ENCODE peak calls at places on chromosomes 1 and 21, in six cellular contexts. E is dorsolateral prefrontal cortex, K is colonic mucosa, B is fibroblast of lung, U is OCI-LY7, Y is SK-N-SH. N is an unnamed sample.
A peak's percentile ranks its signal among the peaks of the same experiment; 100 is the strongest.

GRCh38 chr1:20261095-20261494 is 29.6 kb upstream of the VWA5B1 start:
- DNase-seq in E (no peak), K (no peak), B (no peak), U (no peak), Y (no peak), N (no peak)

GRCh38 chr1:117828206-117828605 is 101.2 kb downstream of the GDAP2 start:
- DNase-seq in E (no peak), K (peak; percentile 29), B (peak; percentile 91), U (no peak), Y (peak; percentile 38), N (peak; percentile 32)

GRCh38 chr1:39507230-39507928 is 15.9 kb downstream of the BMP8A start:
- DNase-seq in E (no peak), K (no peak), B (no peak), U (peak; percentile 23), Y (peak; percentile 58), N (peak; percentile 50)

GRCh38 chr1:159014851-159015250 is 5.1 kb downstream of the IFI16 start:
- DNase-seq in E (no peak), K (no peak), B (no peak), U (no peak), Y (no peak), N (no peak)

GRCh38 chr1:94142022-94142421 is 21.1 kb upstream of the ABCA4 start:
- DNase-seq in E (no peak), K (no peak), B (no peak), U (no peak), Y (no peak), N (no peak)

GRCh38 chr21:43936186-43936967 is 71.4 kb downstream of the AGPAT3 start:
- DNase-seq in E (no peak), K (no peak), B (no peak), U (no peak), Y (no peak), N (peak; percentile 32)

GRCh38 chr1:21261551-21262281 is 28.5 kb downstream of the ECE1 start:
- DNase-seq in E (peak; percentile 48), K (peak; percentile 47), B (peak; percentile 97), U (no peak), Y (peak; percentile 42), N (peak; percentile 53)

GRCh38 chr1:245195398-245195797 is 40.6 kb downstream of the KIF26B start:
- DNase-seq in E (no peak), K (no peak), B (no peak), U (no peak), Y (no peak), N (no peak)

GRCh38 chr1:243559575-243560172 is 290.4 kb downstream of the AKT3 start:
- DNase-seq in E (no peak), K (no peak), B (peak; percentile 29), U (no peak), Y (no peak), N (no peak)

GRCh38 chr1:54017979-54018378 is at the start of gene LDLRAD1:
- DNase-seq in E (no peak), K (peak; percentile 38), B (no peak), U (no peak), Y (no peak), N (no peak)

GRCh38 chr1:64692911-64693310 is 52.0 kb upstream of the RAVER2 start:
- DNase-seq in E (no peak), K (no peak), B (no peak), U (no peak), Y (no peak), N (no peak)

DNA sequence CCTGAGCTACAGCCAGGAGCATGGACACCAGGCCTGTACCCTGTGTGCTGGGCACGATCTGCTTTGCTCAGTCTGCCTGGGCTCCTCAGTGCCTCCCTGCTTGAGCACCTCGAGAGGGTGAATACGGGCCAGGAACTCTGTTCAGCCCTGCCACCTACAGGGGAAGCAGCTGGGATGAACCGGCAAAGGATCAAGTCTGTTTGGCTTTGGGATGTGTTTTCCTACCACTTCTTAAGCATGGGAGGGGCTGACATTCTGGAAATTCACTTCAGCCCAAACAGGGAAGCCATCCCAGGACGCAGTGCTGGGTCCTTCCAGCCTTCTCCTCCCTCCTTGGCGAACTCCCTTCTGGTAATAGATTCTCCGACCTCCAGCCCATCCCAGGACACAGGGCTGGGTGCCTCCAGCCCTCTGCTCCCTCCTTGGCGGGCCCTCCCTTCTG is 55.8 kb upstream of the SELENON start:
- DNase-seq in E (peak; percentile 58), K (peak; percentile 65), B (peak; percentile 68), U (no peak), Y (peak; percentile 69), N (peak; percentile 94)
- H3K27ac ChIP-seq in E (peak overlapping the region; percentile 53), K (peak overlapping the region; percentile 46), B (peak overlapping the region; percentile 34), U (no peak overlapping the region), Y (no peak overlapping the region), N (peak overlapping the region; percentile 99)

GRCh38 chr21:34545079-34545884 is 33.3 kb upstream of the KCNE1 start:
- DNase-seq in E (peak; percentile 57), K (peak; percentile 49), B (peak; percentile 89), U (peak; percentile 74), Y (no peak), N (no peak)
- TF ChIP-seq CTCF in E (no peak), K (no peak), B (no peak), U (no peak), Y (no peak), N (no peak)

DNA sequence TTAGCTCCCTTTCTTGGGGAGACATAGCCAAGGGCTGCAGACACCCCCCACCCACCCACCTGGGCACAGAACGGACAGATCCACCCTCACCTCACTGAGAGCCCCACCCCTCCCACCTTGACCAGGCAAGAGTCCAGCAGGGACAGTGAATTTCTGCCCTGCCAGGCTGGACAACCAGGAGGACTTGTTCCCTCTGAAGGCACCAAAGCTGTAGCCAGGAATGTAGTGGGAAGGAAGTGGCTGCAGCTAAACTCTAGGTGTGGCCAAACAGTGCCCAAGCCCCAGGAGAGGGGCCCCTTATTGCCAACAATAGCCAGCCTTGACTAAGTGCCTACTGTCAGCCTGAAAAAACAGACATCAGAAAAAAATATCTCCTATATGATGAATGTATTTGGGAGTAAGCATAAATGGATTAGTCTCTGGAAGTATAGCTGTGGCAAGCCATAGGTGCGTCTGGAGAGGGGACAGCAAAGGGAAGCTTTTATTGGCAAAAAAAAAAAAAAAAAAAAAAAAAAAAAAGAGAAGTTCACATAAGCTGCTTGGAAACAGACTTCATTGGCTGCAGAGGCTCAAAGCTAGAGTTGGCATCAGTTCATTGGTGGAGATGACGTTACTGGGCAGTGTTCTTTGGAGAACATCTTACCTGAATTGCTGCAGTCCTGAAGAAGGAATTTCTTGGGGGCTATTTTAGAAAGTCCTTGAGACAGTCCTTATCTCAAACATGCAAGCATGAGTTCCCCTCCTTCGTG is 64.1 kb upstream of the TMEM51 start:
- DNase-seq in E (no peak), K (no peak), B (no peak), U (peak; percentile 34), Y (no peak), N (peak; percentile 45)
- H3K27ac ChIP-seq in E (no peak overlapping the region), K (no peak overlapping the region), B (no peak overlapping the region), U (no peak overlapping the region), Y (no peak overlapping the region), N (peak overlapping the region; percentile 78)

GRCh38 chr1:224433671-224434446 is 738 bp downstream of the WDR26 start:
- DNase-seq in E (peak; percentile 62), K (peak; percentile 47), B (no peak), U (peak; percentile 58), Y (peak; percentile 63), N (peak; percentile 47)

GRCh38 chr1:224435318-224435763 is 744 bp upstream of the WDR26 start:
- DNase-seq in E (no peak), K (peak; percentile 49), B (peak; percentile 90), U (peak; percentile 33), Y (no peak), N (peak; percentile 22)

GRCh38 chr1:224433041-224433670 is 1.4 kb downstream of the WDR26 start:
- DNase-seq in E (no peak), K (peak; percentile 63), B (no peak), U (peak; percentile 13), Y (peak; percentile 53), N (peak; percentile 27)

GRCh38 chr1:224435999-224436398 is 1.4 kb upstream of the WDR26 start:
- DNase-seq in E (no peak), K (no peak), B (no peak), U (no peak), Y (no peak), N (no peak)

GRCh38 chr1:224434447-224435317 is at the start of gene WDR26:
- DNase-seq in E (peak; percentile 91), K (peak; percentile 91), B (peak; percentile 80), U (peak; percentile 93), Y (peak; percentile 95), N (peak; percentile 73)
- TF ChIP-seq CTCF in E (peak; percentile 18), K (no peak), B (no peak), U (no peak), Y (peak; percentile 22), N (no peak)

GRCh38 chr1:96587222-96587621 is 134.4 kb upstream of the PTBP2 start:
- DNase-seq in E (no peak), K (no peak), B (no peak), U (no peak), Y (no peak), N (no peak)
- H3K27ac ChIP-seq in E (no peak overlapping the region), K (no peak overlapping the region), B (no peak overlapping the region), U (no peak overlapping the region), Y (no peak overlapping the region), N (no peak overlapping the region)

DNA sequence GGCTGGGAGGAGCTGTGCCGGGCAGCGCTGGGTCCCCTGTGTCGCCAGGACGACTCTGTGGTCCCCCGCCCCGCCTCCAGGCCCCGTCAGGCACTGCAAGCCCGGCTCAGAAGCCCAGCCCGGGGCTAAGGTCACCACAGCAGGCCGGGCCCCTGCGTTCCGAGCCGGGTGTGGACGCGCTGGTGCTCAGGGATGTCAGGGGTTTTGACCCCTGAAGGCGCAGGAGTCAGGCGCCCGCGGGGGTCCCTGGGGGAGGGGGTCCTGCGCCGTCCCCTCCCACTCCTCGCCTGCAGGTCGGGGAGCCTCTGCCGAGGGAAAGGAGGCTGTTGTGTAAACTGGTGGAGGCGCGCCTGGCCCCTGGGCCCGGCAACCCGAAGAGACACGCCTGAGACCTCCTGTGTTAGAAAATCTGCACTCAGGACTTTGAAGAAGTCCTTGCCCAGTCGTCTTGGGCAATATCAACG is 23.7 kb upstream of the TMEM54 start:
- DNase-seq in E (no peak), K (peak; percentile 86), B (no peak), U (no peak), Y (no peak), N (peak; percentile 11)
- TF ChIP-seq CTCF in E (no peak), K (no peak), B (peak; percentile 5), U (no peak), Y (no peak), N (no peak)

DNA sequence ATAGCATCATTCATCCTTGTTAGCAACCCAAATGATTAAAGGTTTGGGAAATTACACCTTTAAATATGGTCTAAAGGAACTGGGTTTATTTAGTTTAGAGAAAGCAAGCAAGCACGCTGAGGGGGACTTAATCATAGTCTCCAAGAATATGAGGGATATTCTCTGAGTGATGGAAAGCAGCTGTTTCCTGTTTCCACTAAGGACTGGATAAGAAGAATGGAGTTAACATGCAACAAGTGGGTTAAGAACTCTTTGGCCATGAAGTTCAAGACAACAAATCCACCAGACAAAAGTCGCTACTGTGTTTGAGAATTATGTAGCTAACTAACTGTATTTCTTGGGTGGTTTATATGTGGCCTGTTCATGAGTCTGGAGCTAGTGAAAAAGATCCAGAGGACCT is 85.7 kb downstream of the TGFB2 start:
- DNase-seq in E (no peak), K (no peak), B (peak; percentile 56), U (no peak), Y (no peak), N (no peak)
- H3K27ac ChIP-seq in E (no peak overlapping the region), K (no peak overlapping the region), B (no peak overlapping the region), U (no peak overlapping the region), Y (no peak overlapping the region), N (no peak overlapping the region)

GRCh38 chr1:248858096-248858890 is 592 bp downstream of the ZNF692 start:
- DNase-seq in E (peak; percentile 74), K (peak; percentile 69), B (peak; percentile 54), U (peak; percentile 86), Y (peak; percentile 79), N (peak; percentile 89)
- TF ChIP-seq CTCF in E (peak; percentile 45), K (peak; percentile 19), B (peak; percentile 28), U (peak; percentile 82), Y (peak; percentile 54), N (peak; percentile 42)

N was measured in thyroid gland.